ENCODE peak calls at places on chromosomes 11 and 22, in eight cellular contexts. G is heart right ventricle; I is cardiac muscle cell; U is neural progenitor cell; D is effector memory CD4-positive, alpha-beta T cell; J is naive thymus-derived CD4-positive, alpha-beta T cell; N is psoas muscle; Y is spleen. T is an unnamed sample.

GRCh38 chr11:16286095-16286494 is 70.3 kb downstream of the SOX6 start:
- DNase-seq in J (no peak), I (no peak), D (no peak), N (no peak), Y (no peak), G (no peak), U (no peak), T (no peak)

GRCh38 chr11:112004389-112004788 is 20.8 kb upstream of the DLAT start:
- DNase-seq in I (no peak), J (no peak), G (no peak), D (no peak), U (no peak), N (no peak), Y (no peak), T (peak; percentile 2)

GRCh38 chr11:111561801-111562325 is 21.3 kb downstream of the LAYN start:
- DNase-seq in J (no peak), I (peak; percentile 66), N (no peak), D (no peak), U (no peak), G (no peak), Y (no peak), T (no peak)

GRCh38 chr11:102940714-102941588 is 14.6 kb downstream of the MMP13 start:
- DNase-seq in I (peak; percentile 77), D (no peak), G (no peak), Y (no peak), J (peak; percentile 4), U (peak; percentile 88), N (no peak), T (peak; percentile 28)

GRCh38 chr11:132064987-132065620 is 694.7 kb downstream of the NTM start:
- DNase-seq in G (no peak), Y (no peak), D (no peak), N (no peak), I (peak; percentile 95), U (no peak), J (no peak), T (peak; percentile 71)

GRCh38 chr11:1728931-1729691 is 21.3 kb downstream of the IFITM10 start:
- DNase-seq in J (no peak), U (no peak), G (no peak), D (no peak), N (no peak), Y (no peak), I (no peak), T (no peak)

GRCh38 chr11:11519184-11519583 is 102.6 kb downstream of the GALNT18 start:
- DNase-seq in G (no peak), D (no peak), J (no peak), N (no peak), Y (no peak), I (no peak), U (peak; percentile 39), T (no peak)

GRCh38 chr22:17359501-17359900 is 9.8 kb upstream of the CECR2 start:
- DNase-seq in I (peak; percentile 67), U (no peak), Y (no peak), G (no peak), J (no peak), D (no peak), N (no peak), T (no peak)

GRCh38 chr11:28505216-28505615 is 397.0 kb downstream of the METTL15 start:
- DNase-seq in J (no peak), I (no peak), D (no peak), U (no peak), Y (no peak), N (no peak), G (no peak), T (no peak)

GRCh38 chr11:111905391-111905790 is 6.2 kb downstream of the CRYAB start:
- DNase-seq in G (no peak), N (no peak), I (no peak), D (no peak), U (no peak), J (no peak), Y (no peak), T (peak; percentile 21)

GRCh38 chr11:122491486-122491885 is 164.0 kb upstream of the UBASH3B start:
- DNase-seq in Y (no peak), U (no peak), G (no peak), D (no peak), N (no peak), I (peak; percentile 64), J (no peak), T (no peak)

GRCh38 chr22:20749453-20749852 is 24.5 kb upstream of the SERPIND1 start:
- DNase-seq in N (no peak), I (no peak), G (no peak), Y (no peak), D (no peak), U (no peak), J (no peak), T (no peak)

GRCh38 chr11:109237636-109238035 is 184.4 kb upstream of the C11orf87 start:
- DNase-seq in I (no peak), D (no peak), Y (no peak), G (no peak), N (no peak), U (no peak), J (no peak), T (no peak)

GRCh38 chr11:914747-915493 is 4.3 kb upstream of the CHID1 start:
- DNase-seq in U (no peak), G (peak; percentile 55), D (no peak), I (no peak), Y (peak; percentile 92), J (no peak), N (peak; percentile 71), T (no peak)

GRCh38 chr22:32080904-32081303 is 37.8 kb downstream of the SLC5A1 start:
- DNase-seq in J (peak; percentile 2), U (peak; percentile 56), Y (no peak), I (peak; percentile 77), G (no peak), N (no peak), D (peak; percentile 3), T (peak; percentile 6)

GRCh38 chr11:43687120-43687791 is 6.7 kb downstream of the HSD17B12 start:
- DNase-seq in I (peak; percentile 87), U (no peak), Y (no peak), N (peak; percentile 34), D (no peak), J (no peak), G (peak; percentile 33), T (peak; percentile 9)

GRCh38 chr22:22836635-22837034 is 51.0 kb upstream of the IGLL5 start:
- DNase-seq in I (peak; percentile 21), D (no peak), G (no peak), N (no peak), J (no peak), Y (no peak), U (no peak), T (peak; percentile 5)

GRCh38 chr11:50394017-50394416 is 361.3 kb downstream of the OR4C45 start:
- DNase-seq in U (no peak), I (no peak), J (no peak), N (no peak), Y (no peak), G (no peak), D (no peak), T (no peak)
- H3K9me3 ChIP-seq in U (peaks cover 67% of the 10 kb centered on the region), I (no peaks in the 10 kb centered on the region), J (peaks cover 33% of the 10 kb centered on the region), N (peaks cover 34% of the 10 kb centered on the region), Y (peaks cover 100% of the 10 kb centered on the region), G (peaks cover 66% of the 10 kb centered on the region), D (no peaks in the 10 kb centered on the region), T (peaks cover 30% of the 10 kb centered on the region)

GRCh38 chr11:130477646-130478203 is 29.3 kb downstream of the ADAMTS15 start:
- DNase-seq in D (no peak), J (no peak), U (no peak), G (no peak), Y (no peak), N (no peak), I (peak; percentile 31), T (no peak)

GRCh38 chr11:130478204-130478701 is 29.8 kb downstream of the ADAMTS15 start:
- DNase-seq in Y (no peak), N (peak; percentile 85), I (peak; percentile 95), G (peak; percentile 80), D (no peak), U (peak; percentile 16), J (no peak), T (peak; percentile 92)

GRCh38 chr11:130478881-130479280 is 30.4 kb downstream of the ADAMTS15 start:
- DNase-seq in N (no peak), G (no peak), Y (no peak), D (no peak), I (peak; percentile 32), J (no peak), U (no peak), T (peak; percentile 14)

GRCh38 chr11:130480721-130481140 is 32.3 kb downstream of the ADAMTS15 start:
- DNase-seq in J (no peak), U (no peak), G (no peak), D (no peak), N (no peak), I (peak; percentile 56), Y (no peak), T (peak; percentile 55)

DNA sequence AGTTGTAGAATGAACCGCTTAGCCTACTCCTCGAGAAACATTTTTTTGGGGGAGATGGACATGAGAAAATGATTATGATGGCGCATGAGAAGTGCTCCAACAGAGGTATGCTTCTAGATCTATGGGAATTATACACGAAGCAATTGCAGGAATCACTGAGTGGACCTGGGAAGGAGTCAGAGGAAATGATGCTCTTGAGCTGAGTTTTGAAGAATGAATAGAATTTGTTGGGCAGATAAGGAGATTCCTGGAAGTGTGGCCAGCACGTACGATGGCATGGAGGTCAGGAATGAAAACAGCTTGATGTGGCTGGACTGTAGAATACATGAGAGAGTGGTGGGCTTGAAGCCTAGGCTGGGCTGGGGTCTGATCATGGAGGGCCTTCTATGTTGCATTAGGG is 31.7 kb downstream of the ADAMTS15 start:
- DNase-seq in D (no peak), G (no peak), N (no peak), J (no peak), Y (no peak), I (peak; percentile 85), U (no peak), T (no peak)
- H3K9me3 ChIP-seq in D (no peaks in the 10 kb centered on the region), G (no peaks in the 10 kb centered on the region), N (no peaks in the 10 kb centered on the region), J (no peaks in the 10 kb centered on the region), Y (no peaks in the 10 kb centered on the region), I (no peaks in the 10 kb centered on the region), U (no peaks in the 10 kb centered on the region), T (no peaks in the 10 kb centered on the region)

DNA sequence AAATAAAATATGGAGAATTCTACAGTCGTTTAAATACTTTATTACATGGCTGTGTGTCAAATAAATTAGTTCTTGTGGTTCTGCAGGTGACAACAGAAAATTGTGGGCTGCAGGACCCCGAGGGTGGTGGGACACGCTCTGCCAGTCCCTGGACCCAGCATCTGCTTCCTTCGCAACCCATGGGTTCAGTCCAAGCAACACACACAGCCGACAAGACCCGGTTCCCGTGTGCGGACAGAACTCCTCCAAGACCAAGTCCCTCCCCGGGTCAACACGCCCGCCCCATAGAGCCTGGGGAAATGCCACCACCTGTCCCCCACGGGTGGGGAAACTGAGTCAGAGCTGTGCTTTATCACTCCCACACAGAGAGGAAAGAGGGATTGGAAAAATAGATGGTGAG is 238.9 kb downstream of the BRD1 start:
- DNase-seq in D (no peak), Y (peak; percentile 65), I (no peak), J (no peak), G (no peak), U (no peak), N (no peak), T (no peak)
- H3K9me3 ChIP-seq in D (no peaks in the 10 kb centered on the region), Y (no peaks in the 10 kb centered on the region), I (no peaks in the 10 kb centered on the region), J (no peaks in the 10 kb centered on the region), G (no peaks in the 10 kb centered on the region), U (no peaks in the 10 kb centered on the region), N (no peaks in the 10 kb centered on the region), T (no peaks in the 10 kb centered on the region)

DNA sequence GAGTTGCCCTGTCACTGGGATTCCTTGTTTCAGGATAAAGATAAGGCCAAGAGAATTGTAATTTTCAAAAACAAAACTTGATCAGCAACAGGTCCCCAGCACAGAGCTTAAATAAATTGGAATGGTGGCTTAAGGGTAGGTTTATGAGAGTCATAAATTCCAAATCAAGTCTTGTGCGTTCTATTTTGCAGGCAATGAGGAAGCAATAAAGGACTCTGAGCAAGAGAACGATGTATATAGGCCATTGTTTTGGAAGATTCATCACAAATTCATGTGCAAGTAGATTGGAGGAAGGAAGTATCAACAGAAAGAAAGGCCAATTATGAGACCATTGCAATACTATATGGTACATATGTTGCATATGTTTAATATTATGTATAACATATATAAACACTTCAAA is 65.7 kb upstream of the PGR start:
- DNase-seq in N (no peak), Y (no peak), J (no peak), D (no peak), U (no peak), I (no peak), G (no peak), T (no peak)
- H3K9me3 ChIP-seq in N (no peaks in the 10 kb centered on the region), Y (no peaks in the 10 kb centered on the region), J (no peaks in the 10 kb centered on the region), D (no peaks in the 10 kb centered on the region), U (no peaks in the 10 kb centered on the region), I (no peaks in the 10 kb centered on the region), G (no peaks in the 10 kb centered on the region), T (no peaks in the 10 kb centered on the region)